ENCODE peak calls at places on chromosomes 4 and X, in nine cellular contexts. P is esophagus squamous epithelium; O is cardiac muscle cell; K is CD8-positive, alpha-beta T cell; E is left ventricle myocardium inferior; T is PC-9; G is fibroblast of lung; F is RWPE2; U is astrocyte. B is an unnamed sample. For H3K9me3, the result is how much of the 10 kb centered on the place peaks cover.

GRCh38 chrX:1453951-1454785 is 1.5 kb upstream of the ASMTL start:
- DNase-seq in P (no peak), F (peak), G (peak), K (peak), T (peak), O (peak), U (peak), E (peak), B (peak)

GRCh38 chr4:46819095-46819494 is 90.0 kb downstream of the COX7B2 start:
- DNase-seq in K (no peak), T (no peak), G (no peak), U (no peak), P (no peak), O (no peak), F (no peak), E (no peak), B (no peak)

GRCh38 chr4:94545296-94545695 is 93.6 kb downstream of the PDLIM5 start:
- DNase-seq in U (peak), P (no peak), F (no peak), K (no peak), O (no peak), E (no peak), G (peak), T (peak), B (no peak)

GRCh38 chrX:69995400-69996101 is 54.2 kb downstream of the AWAT2 start:
- DNase-seq in O (no peak), K (no peak), P (no peak), G (no peak), F (no peak), U (no peak), E (no peak), T (no peak), B (no peak)

GRCh38 chr4:124318292-124318691 is 394.2 kb downstream of the ANKRD50 start:
- DNase-seq in P (no peak), E (no peak), U (no peak), O (no peak), F (no peak), T (no peak), G (no peak), K (no peak), B (no peak)

GRCh38 chrX:138756234-138756633 is 44.7 kb upstream of the FGF13 start:
- DNase-seq in U (peak), E (peak), P (no peak), T (no peak), K (no peak), F (no peak), G (peak), O (peak), B (no peak)

GRCh38 chrX:49001521-49002090 is 458 bp downstream of the GRIPAP1 start:
- DNase-seq in G (peak), P (no peak), K (no peak), U (peak), E (no peak), F (no peak), O (peak), T (no peak), B (no peak)

GRCh38 chr4:15396157-15396800 is 31.6 kb upstream of the C1QTNF7 start:
- DNase-seq in K (peak), P (no peak), F (no peak), U (no peak), O (peak), E (no peak), G (peak), T (no peak), B (no peak)

GRCh38 chr4:84470204-84470785 is 28.8 kb downstream of the NKX6-1 start:
- DNase-seq in F (no peak), T (no peak), E (no peak), O (no peak), K (no peak), G (no peak), U (no peak), P (no peak), B (no peak)

GRCh38 chr4:16443504-16444088 is 217.3 kb upstream of the TAPT1 start:
- DNase-seq in G (peak), F (no peak), O (peak), E (no peak), U (peak), K (no peak), P (no peak), T (no peak), B (peak)

GRCh38 chr4:62344915-62345314 is 1144.8 kb downstream of the ADGRL3 start:
- DNase-seq in O (no peak), E (no peak), K (no peak), G (no peak), U (no peak), P (no peak), T (no peak), F (no peak), B (no peak)

GRCh38 chr4:88791274-88791673 is 93.6 kb upstream of the NAP1L5 start:
- DNase-seq in U (peak), F (no peak), E (no peak), G (peak), P (no peak), T (no peak), O (no peak), K (no peak), B (no peak)

GRCh38 chr4:101102114-101102752 is 245.1 kb downstream of the PPP3CA start:
- DNase-seq in T (no peak), G (peak), P (no peak), O (no peak), F (no peak), K (no peak), E (peak), U (peak), B (peak)
- H3K4me3 ChIP-seq in T (no peak), G (no peak), P (no peak), O (no peak), F (no peak), K (no peak), E (no peak), U (no peak), B (no peak)

GRCh38 chr4:97624204-97624603 is 519.1 kb downstream of the STPG2 start:
- DNase-seq in T (no peak), E (no peak), G (no peak), K (no peak), P (no peak), U (no peak), O (no peak), F (no peak), B (no peak)
- TF ChIP-seq CTCF in T (no peak), E (no peak), G (no peak), K (no peak), P (no peak), U (no peak), O (no peak), F (no peak), B (no peak)

GRCh38 chr4:151045907-151046306 is 30.8 kb upstream of the LRBA start:
- DNase-seq in K (no peak), E (no peak), O (peak), P (no peak), T (no peak), F (no peak), G (no peak), U (no peak), B (no peak)
- H3K9me3 ChIP-seq in K (under half), E (under half), O (under half), P (under half), T (under half), F (under half), G (under half), U (under half), B (under half)

DNA sequence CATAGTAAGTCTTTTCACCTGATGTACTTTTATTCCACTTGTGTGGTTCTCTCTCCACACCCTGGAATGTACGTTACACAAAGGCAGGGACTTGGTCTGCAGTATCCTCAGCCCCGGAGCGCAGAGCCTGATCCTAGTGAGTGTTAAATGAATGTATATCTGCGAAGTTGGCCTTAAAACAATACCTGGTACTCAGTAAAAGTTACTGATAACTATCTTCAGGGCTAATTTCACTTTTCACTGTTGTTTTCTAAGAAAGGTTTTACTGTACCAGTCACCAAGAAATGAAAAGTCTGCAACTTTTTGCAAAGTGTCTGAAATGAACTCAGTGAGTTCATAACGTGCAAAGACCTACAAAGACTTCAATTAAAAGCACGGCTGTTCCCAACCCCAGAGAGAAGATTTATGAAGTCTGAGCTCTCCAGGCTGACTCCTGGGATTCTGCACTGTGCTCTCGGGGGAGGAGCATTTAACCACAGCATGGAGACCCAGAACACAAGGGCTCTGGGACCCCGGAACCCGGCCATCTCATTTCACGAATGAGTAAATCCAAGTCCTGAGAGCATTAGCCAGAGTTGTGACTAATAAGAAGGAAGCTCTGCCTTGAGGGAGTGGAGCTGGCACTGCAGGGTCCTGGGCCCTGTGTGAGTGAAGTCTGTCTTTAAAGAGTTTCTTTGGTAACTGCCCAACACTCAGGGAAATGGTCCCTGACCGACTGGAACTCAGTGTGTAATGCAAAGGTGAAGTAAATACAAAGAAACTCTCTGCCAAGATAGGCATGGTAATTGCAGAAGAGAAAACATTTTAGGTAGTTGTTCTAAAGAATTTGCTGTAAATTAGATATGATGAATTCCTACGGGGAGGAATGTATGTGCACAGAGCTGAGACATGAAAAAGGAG is 165.8 kb downstream of the NSUN7 start:
- DNase-seq in G (peak), P (no peak), U (peak), K (no peak), O (no peak), T (no peak), E (no peak), F (no peak), B (no peak)
- H3K4me3 ChIP-seq in G (no peak), P (no peak), U (no peak), K (no peak), O (no peak), T (no peak), E (no peak), F (no peak), B (no peak)

GRCh38 chrX:97685753-97686152 is 802.0 kb downstream of the RPA4 start:
- DNase-seq in E (no peak), F (no peak), U (peak), G (peak), K (no peak), O (peak), T (no peak), P (no peak), B (no peak)
- TF ChIP-seq CTCF in E (peak), F (peak), U (peak), G (peak), K (no peak), O (peak), T (peak), P (peak), B (peak)

GRCh38 chr4:71978192-71978845 is 53.5 kb upstream of the NPFFR2 start:
- DNase-seq in G (no peak), K (no peak), O (no peak), E (no peak), P (no peak), F (no peak), U (no peak), T (no peak), B (no peak)

DNA sequence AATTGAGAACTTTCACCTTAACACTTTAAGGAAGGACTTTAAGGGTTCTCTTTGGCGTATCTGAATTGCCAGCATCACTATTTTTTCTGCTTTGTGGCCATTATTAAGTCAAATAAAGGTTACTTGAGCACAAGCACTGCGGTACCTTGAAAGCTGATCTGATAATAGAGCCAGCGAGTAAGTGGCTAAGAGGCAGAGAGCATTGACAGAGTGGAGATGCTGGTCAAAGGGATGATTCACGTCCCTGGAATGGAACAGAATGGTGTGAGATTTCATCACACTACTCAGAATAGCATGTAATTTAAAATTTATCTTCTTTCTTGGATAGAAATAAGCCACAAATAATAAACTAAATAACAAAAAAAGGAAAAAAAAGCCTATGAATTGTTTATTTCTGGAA is 57.1 kb upstream of the NPFFR2 start:
- DNase-seq in O (no peak), E (no peak), U (peak), G (peak), F (no peak), P (no peak), T (no peak), K (no peak), B (no peak)
- H3K9me3 ChIP-seq in O (under half), E (under half), U (under half), G (under half), F (under half), P (under half), T (under half), K (under half), B (under half)

DNA sequence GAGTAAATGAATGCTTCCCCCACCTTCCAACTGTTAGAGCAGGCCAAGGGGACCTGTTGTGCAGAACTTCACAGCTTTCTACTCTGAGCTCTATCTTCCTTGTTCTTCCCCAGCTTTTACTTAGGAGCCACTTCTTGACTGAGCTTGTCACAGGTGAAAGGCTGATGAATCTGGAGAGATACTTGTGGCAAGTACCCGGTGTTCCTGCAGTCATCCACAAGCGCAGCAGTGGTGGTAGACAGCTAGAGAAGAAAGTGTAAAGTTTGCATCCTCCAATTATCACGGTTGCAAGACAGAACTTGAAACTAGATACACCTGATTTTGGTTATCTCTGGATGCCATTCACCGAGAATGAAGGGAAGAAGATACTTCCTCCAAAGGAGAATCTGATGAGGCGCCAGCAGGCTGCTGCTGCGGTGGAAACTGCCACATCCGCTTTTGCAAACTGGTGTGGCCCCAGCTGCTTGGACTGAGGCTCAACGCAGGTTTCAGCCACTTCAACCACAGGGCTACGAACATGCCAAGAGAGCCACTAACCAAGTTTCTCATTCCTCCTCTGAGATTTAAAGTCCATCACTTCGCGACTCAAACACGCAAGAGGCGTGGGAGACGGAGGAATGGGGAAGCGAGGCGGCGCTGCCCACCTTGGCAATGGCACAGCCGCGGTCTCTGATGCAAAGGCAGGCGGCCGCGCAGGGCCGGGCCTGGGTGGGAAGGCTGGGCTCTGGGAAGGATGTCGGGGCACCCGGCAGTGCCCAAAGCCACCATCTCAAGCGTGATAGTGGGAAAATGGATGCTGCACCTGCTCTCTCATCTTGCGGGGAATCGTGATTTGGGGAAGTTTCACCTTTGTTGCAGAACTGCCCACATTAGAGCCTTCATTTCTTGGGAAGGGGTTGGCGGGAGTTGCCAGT is 1.3 kb upstream of the FHIP1A start:
- DNase-seq in T (no peak), G (peak), F (no peak), P (peak), K (peak), O (no peak), E (peak), U (peak), B (no peak)
- H3K4me3 ChIP-seq in T (peak), G (peak), F (peak), P (peak), K (peak), O (peak), E (peak), U (peak), B (peak)

GRCh38 chrX:68018248-68019203 is 414.8 kb downstream of the OPHN1 start:
- DNase-seq in O (peak), T (no peak), U (no peak), K (no peak), G (peak), F (no peak), P (no peak), E (no peak), B (no peak)
- TF ChIP-seq CTCF in O (peak), T (peak), U (peak), K (no peak), G (peak), F (peak), P (no peak), E (peak), B (peak)

DNA sequence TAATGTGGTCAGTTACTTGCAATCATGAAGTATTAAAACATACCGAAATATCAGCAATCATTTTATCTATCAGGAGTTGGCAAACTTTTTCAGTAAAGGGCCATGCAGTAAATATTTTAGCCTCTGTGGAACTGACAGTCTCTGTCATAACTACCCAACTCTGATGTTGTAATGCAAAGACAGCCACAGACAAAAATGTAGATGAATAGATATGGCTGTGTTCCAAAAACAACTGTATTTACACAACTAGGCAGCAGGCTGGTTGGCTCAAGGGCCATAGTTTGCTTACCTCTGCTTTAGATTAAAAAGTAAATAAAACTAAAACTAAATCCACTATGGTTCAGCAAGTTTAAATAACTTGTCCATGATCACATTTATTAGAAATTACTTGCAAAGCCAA is 200.1 kb downstream of the HS3ST1 start:
- DNase-seq in U (no peak), P (no peak), F (no peak), K (no peak), E (no peak), G (no peak), T (peak), O (no peak), B (no peak)
- H3K9me3 ChIP-seq in U (under half), P (under half), F (under half), K (under half), E (under half), G (under half), T (under half), O (under half), B (under half)

B was measured in AG04450.